ENCODE peak calls at places on chromosomes 12 and 14, in five cellular contexts. Y is sigmoid colon; S is tibial artery; L is heart right ventricle; M is naive thymus-derived CD4-positive, alpha-beta T cell. V is an unnamed sample. For H3K4me1, the result is how much of the 10 kb centered on the place peaks cover.

GRCh38 chr14:99248761-99249171 is 23.2 kb downstream of the BCL11B start:
- DNase-seq in Y (no peak), S (no peak), L (no peak), M (no peak), V (no peak)

GRCh38 chr12:96094201-96094600 is 58.8 kb upstream of the LTA4H start:
- DNase-seq in Y (no peak), S (no peak), L (no peak), M (no peak), V (no peak)

GRCh38 chr12:106767954-106768501 is 6.5 kb upstream of the RIC8B start:
- DNase-seq in Y (no peak), S (no peak), L (no peak), M (no peak), V (no peak)

GRCh38 chr12:5188413-5188930 is 144.8 kb downstream of the KCNA5 start:
- DNase-seq in Y (no peak), S (no peak), L (no peak), M (no peak), V (no peak)

GRCh38 chr12:94954029-94954685 is 49.3 kb downstream of the NDUFA12 start:
- DNase-seq in Y (no peak), S (no peak), L (no peak), M (no peak), V (no peak)

GRCh38 chr12:56634837-56635538 is 4.9 kb upstream of the BAZ2A start:
- DNase-seq in Y (peak), S (peak), L (peak), M (peak), V (peak)

GRCh38 chr14:101466456-101467180 is 94.7 kb upstream of the DIO3 start:
- DNase-seq in Y (no peak), S (peak), L (no peak), M (no peak), V (no peak)

GRCh38 chr12:10082057-10082874 is 16.5 kb downstream of the CLEC1A start:
- DNase-seq in Y (no peak), S (no peak), L (no peak), M (no peak), V (no peak)

GRCh38 chr12:14270392-14270791 is 95.1 kb upstream of the ATF7IP start:
- DNase-seq in Y (no peak), S (no peak), L (no peak), M (no peak), V (no peak)

GRCh38 chr12:106436183-106436582 is 78.6 kb downstream of the POLR3B start:
- DNase-seq in Y (no peak), S (no peak), L (no peak), M (no peak), V (no peak)

GRCh38 chr14:39266589-39266870 is 32.8 kb downstream of the MIA2 start:
- DNase-seq in Y (peak), S (peak), L (peak), M (no peak), V (no peak)

GRCh38 chr14:29320261-29320660 is 553.7 kb downstream of the FOXG1 start:
- DNase-seq in Y (no peak), S (no peak), L (no peak), M (no peak), V (no peak)

GRCh38 chr12:116483959-116484699 is 75.1 kb upstream of the MAP1LC3B2 start:
- DNase-seq in Y (peak), S (no peak), L (no peak), M (no peak), V (no peak)

GRCh38 chr14:64994540-64994939 is 7.8 kb downstream of the FNTB start:
- DNase-seq in Y (no peak), S (no peak), L (no peak), M (no peak), V (no peak)

GRCh38 chr12:71947645-71948105 is 9.0 kb downstream of the TPH2 start:
- DNase-seq in Y (no peak), S (no peak), L (no peak), M (no peak), V (no peak)

GRCh38 chr14:56855891-56856461 is 45.7 kb upstream of the OTX2 start:
- DNase-seq in Y (no peak), S (no peak), L (no peak), M (no peak), V (no peak)

GRCh38 chr12:47219243-47219642 is 139.5 kb upstream of the AMIGO2 start:
- DNase-seq in Y (no peak), S (no peak), L (no peak), M (no peak), V (no peak)

GRCh38 chr12:85509857-85510256 is 229.8 kb downstream of the ALX1 start:
- DNase-seq in Y (no peak), S (no peak), L (no peak), M (no peak), V (no peak)

GRCh38 chr12:107539196-107539939 is 146.2 kb upstream of the PWP1 start:
- DNase-seq in Y (no peak), S (no peak), L (no peak), M (no peak), V (no peak)

GRCh38 chr12:46982629-46983392 is 96.6 kb upstream of the PCED1B start:
- DNase-seq in Y (no peak), S (no peak), L (no peak), M (no peak), V (no peak)

GRCh38 chr14:20415723-20416622 is 2.7 kb upstream of the TEP1 start:
- DNase-seq in Y (no peak), S (no peak), L (no peak), M (no peak), V (no peak)

GRCh38 chr14:59354666-59355065 is 110.5 kb downstream of the GPR135 start:
- DNase-seq in Y (no peak), S (no peak), L (no peak), M (no peak), V (no peak)

GRCh38 chr14:96514694-96515093 is 12.5 kb downstream of the PAPOLA start:
- DNase-seq in Y (no peak), S (no peak), L (no peak), M (no peak), V (no peak)

GRCh38 chr14:31895206-31895605 is 181.9 kb upstream of the ARHGAP5 start:
- DNase-seq in Y (no peak), S (no peak), L (no peak), M (no peak), V (no peak)

DNA sequence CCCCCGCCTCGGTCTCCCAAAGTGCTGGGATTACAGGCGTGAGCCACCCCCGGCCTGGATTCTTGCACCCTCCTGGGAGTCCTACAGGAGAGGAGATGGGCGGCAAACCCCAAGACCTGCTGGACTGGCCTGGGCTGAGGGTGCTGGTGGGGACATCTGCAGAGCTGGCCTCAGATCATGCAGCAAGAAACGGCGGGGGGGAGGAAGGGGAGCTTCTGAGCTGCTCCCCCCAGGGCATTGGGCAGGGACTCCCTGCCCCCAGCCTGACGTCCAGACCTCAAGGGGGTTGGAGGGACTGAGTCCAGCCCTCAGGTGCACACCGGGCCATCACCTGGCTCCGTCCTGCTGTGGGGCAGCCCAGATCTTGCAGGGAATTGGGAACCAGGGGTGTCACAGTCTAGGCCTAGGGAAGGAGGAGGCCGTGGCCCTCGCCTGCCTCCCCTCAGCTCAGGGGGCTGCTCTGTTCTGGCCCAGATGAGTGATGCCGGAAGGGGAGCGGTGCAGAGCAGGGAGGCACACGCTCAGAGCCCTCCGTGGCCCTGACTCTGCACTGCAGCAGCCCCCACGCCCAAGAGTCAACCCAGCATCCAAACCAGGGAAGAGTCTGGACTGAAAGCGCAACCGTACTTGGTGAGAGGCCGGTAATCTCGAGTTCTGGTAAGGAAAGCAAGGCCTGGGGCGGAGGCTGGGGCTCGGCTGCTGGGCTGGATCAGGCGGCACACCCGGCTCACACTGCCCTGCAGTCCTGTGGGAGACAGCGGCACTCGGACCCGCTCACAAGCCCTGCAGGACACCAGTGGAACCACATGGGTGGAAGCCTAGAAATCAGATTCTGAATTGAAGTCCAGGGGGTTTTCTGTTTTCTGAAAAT is 8.9 kb upstream of the AMN start:
- DNase-seq in Y (peak), S (peak), L (no peak), M (no peak), V (no peak)
- H3K4me1 ChIP-seq in Y (under half), S (under half), L (under half), M (under half), V (under half)

GRCh38 chr12:12788675-12789368 is 3.4 kb downstream of the APOLD1 start:
- DNase-seq in Y (peak), S (peak), L (no peak), M (peak), V (peak)
- H3K4me3 ChIP-seq in Y (no peak), S (no peak), L (peak), M (no peak), V (peak)

DNA sequence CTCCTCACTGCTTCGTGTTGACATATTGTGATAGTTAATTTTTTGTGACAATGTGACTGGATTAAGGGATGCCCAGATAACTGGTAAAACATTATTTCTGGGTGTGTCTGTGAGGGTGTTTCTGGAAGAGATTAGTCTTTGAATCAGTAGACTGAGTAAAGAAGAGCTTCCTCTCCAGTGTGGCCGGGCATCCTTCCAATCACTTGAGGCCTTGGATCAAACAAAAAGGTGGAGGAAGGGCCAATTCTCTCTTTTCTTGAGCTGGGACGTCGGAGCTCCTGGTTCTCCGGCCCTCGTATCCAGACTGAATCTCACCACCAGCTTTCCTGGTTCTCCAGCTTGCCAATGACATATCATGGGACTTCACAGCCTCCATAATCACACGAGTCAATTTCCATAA is 240.4 kb downstream of the CHST11 start:
- DNase-seq in Y (no peak), S (peak), L (no peak), M (no peak), V (no peak)
- H3K4me1 ChIP-seq in Y (under half), S (under half), L (under half), M (under half), V (under half)

GRCh38 chr12:49582840-49583239 is 14.9 kb upstream of the MCRS1 start:
- DNase-seq in Y (no peak), S (no peak), L (no peak), M (no peak), V (no peak)

GRCh38 chr12:49578471-49579112 is 10.7 kb upstream of the MCRS1 start:
- DNase-seq in Y (no peak), S (no peak), L (no peak), M (no peak), V (no peak)

GRCh38 chr12:49582201-49582600 is 14.3 kb upstream of the MCRS1 start:
- DNase-seq in Y (no peak), S (no peak), L (no peak), M (no peak), V (no peak)

GRCh38 chr12:49580572-49581535 is 12.9 kb upstream of the MCRS1 start:
- DNase-seq in Y (peak), S (peak), L (peak), M (peak), V (no peak)

DNA sequence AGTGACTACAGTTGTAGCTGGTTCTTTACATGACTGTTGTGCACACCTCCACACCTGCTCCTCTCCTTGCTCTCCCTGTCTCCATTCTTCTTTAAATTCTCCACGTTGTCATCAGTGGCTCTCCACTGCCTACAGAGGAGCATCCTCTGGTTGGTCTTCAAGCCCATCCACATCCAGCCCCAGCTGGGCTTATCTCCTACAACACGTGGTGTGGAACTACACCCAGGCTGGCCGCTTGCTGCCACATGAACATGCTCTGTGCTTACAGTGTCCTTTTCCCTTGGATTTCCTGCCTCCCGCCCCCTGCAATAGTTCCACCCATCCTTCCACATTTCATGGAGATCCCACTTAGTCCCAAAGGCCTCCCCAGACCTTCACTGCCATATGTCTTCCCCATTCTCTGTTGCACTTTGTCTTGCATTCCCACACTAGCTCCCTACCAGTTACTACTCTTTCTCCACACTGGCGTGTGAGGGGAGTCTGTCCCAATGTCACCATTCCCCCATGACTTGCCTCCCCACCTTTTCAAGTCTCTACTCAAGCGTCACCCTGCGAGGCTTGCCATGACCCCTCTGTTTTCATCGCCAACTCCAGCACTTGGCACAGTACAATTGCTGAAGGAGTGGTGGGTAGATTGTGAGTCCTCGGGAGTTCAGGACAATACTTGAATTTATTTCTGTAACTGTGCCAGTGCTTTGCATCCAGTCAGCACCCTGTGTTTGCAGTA is 9.8 kb upstream of the MCRS1 start:
- DNase-seq in Y (no peak), S (no peak), L (no peak), M (no peak), V (no peak)
- H3K4me3 ChIP-seq in Y (no peak), S (no peak), L (no peak), M (no peak), V (no peak)

V was measured in ascending aorta.